ENCODE peak calls at places on chromosomes 3 and 15, in seven cellular contexts. One of them, this sample, is unnamed.

GRCh38 chr15:71201471-71201870 is 86.2 kb downstream of the THSD4 start:
- DNase-seq in heart left ventricle: peak; percentile 21
- DNase-seq in OCI-LY7: no peak
- DNase-seq in fibroblast of mammary gland: no peak
- DNase-seq in tibial nerve: no peak
- DNase-seq in cardiac muscle cell: peak; percentile 84
- DNase-seq in BE2C: peak; percentile 18
- DNase-seq in this sample: no peak

GRCh38 chr15:81196576-81197254 is at the start of gene IL16:
- DNase-seq in heart left ventricle: no peak
- DNase-seq in OCI-LY7: no peak
- DNase-seq in fibroblast of mammary gland: no peak
- DNase-seq in tibial nerve: no peak
- DNase-seq in cardiac muscle cell: no peak
- DNase-seq in BE2C: no peak
- DNase-seq in this sample: no peak

GRCh38 chr3:111339017-111339416 is 203.0 kb upstream of the CD96 start:
- DNase-seq in heart left ventricle: no peak
- DNase-seq in OCI-LY7: no peak
- DNase-seq in fibroblast of mammary gland: no peak
- DNase-seq in tibial nerve: no peak
- DNase-seq in cardiac muscle cell: no peak
- DNase-seq in BE2C: no peak
- DNase-seq in this sample: no peak

GRCh38 chr15:57619746-57620145 is 28.0 kb downstream of the MYZAP start:
- DNase-seq in heart left ventricle: no peak
- DNase-seq in OCI-LY7: no peak
- DNase-seq in fibroblast of mammary gland: no peak
- DNase-seq in tibial nerve: no peak
- DNase-seq in cardiac muscle cell: no peak
- DNase-seq in BE2C: no peak
- DNase-seq in this sample: no peak

GRCh38 chr3:114464548-114464947 is 170.7 kb downstream of the TIGIT start:
- DNase-seq in heart left ventricle: no peak
- DNase-seq in OCI-LY7: no peak
- DNase-seq in fibroblast of mammary gland: no peak
- DNase-seq in tibial nerve: no peak
- DNase-seq in cardiac muscle cell: no peak
- DNase-seq in BE2C: no peak
- DNase-seq in this sample: no peak

GRCh38 chr3:102063572-102063971 is 214.3 kb downstream of the NFKBIZ start:
- DNase-seq in heart left ventricle: no peak
- DNase-seq in OCI-LY7: no peak
- DNase-seq in fibroblast of mammary gland: no peak
- DNase-seq in tibial nerve: no peak
- DNase-seq in cardiac muscle cell: no peak
- DNase-seq in BE2C: no peak
- DNase-seq in this sample: no peak

GRCh38 chr3:132773071-132773619 is 50.9 kb upstream of the NPHP3 start:
- DNase-seq in heart left ventricle: no peak
- DNase-seq in OCI-LY7: no peak
- DNase-seq in fibroblast of mammary gland: peak; percentile 4
- DNase-seq in tibial nerve: no peak
- DNase-seq in cardiac muscle cell: no peak
- DNase-seq in BE2C: no peak
- DNase-seq in this sample: no peak

GRCh38 chr3:192817053-192817452 is 89.7 kb upstream of the FGF12 start:
- DNase-seq in heart left ventricle: no peak
- DNase-seq in OCI-LY7: no peak
- DNase-seq in fibroblast of mammary gland: peak; percentile 89
- DNase-seq in tibial nerve: no peak
- DNase-seq in cardiac muscle cell: no peak
- DNase-seq in BE2C: no peak
- DNase-seq in this sample: no peak

GRCh38 chr3:31531465-31531991 is 1.2 kb upstream of the STT3B start:
- DNase-seq in heart left ventricle: no peak
- DNase-seq in OCI-LY7: peak; percentile 36
- DNase-seq in fibroblast of mammary gland: peak; percentile 21
- DNase-seq in tibial nerve: no peak
- DNase-seq in cardiac muscle cell: peak; percentile 9
- DNase-seq in BE2C: no peak
- DNase-seq in this sample: no peak
- TF ChIP-seq CTCF in heart left ventricle: peak; percentile 16
- TF ChIP-seq CTCF in OCI-LY7: peak; percentile 52
- TF ChIP-seq CTCF in fibroblast of mammary gland: peak; percentile 23
- TF ChIP-seq CTCF in tibial nerve: no peak
- TF ChIP-seq CTCF in cardiac muscle cell: peak; percentile 36
- TF ChIP-seq CTCF in BE2C: peak; percentile 10
- TF ChIP-seq CTCF in this sample: peak; percentile 8

DNA sequence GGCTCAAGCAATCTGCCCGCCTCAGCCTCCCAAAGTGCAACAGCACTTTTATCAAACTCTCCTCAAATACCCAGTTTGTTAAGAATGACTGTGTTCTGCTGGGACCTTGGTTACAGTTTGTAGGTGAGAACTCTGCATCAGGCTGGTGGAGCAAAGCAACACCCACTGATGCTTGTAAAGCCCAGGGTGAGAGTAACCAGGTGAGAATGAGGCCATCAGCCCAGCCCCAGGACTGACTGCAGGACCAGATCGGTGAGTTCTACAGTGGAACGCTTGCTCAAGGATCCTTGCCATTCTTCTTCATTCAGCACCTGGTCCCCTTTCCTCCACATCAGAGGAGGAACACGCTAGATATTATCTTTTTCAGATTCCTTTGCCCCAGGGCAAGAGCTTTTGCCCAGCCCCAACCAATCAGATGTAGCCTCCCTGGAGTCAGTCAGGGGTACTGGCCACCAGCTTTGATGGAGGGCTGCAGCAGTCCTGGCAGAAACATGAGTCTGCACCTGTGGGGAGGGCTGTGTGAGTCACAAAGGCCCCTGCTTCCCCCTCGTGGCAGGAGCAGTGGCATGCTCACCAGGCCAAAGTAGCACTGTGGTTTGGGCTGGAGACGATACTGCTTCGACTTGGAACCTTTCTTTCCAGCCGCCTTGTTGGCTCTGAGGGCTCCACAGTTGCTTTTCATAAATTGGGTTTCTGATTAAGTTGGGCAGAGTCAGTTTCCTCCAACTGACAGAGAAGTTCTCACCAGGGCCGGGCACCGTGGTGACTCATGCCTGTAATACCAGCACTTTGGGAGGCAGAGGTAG is 3.5 kb upstream of the SHISA5 start:
- DNase-seq in heart left ventricle: peak; percentile 45
- DNase-seq in OCI-LY7: peak; percentile 78
- DNase-seq in fibroblast of mammary gland: peak; percentile 55
- DNase-seq in tibial nerve: peak; percentile 11
- DNase-seq in cardiac muscle cell: peak; percentile 58
- DNase-seq in BE2C: peak; percentile 76
- DNase-seq in this sample: peak; percentile 84
- TF ChIP-seq CTCF in heart left ventricle: peak; percentile 48
- TF ChIP-seq CTCF in OCI-LY7: peak; percentile 87
- TF ChIP-seq CTCF in fibroblast of mammary gland: peak; percentile 22
- TF ChIP-seq CTCF in tibial nerve: peak; percentile 49
- TF ChIP-seq CTCF in cardiac muscle cell: peak; percentile 43
- TF ChIP-seq CTCF in BE2C: peak; percentile 75
- TF ChIP-seq CTCF in this sample: peak; percentile 36

DNA sequence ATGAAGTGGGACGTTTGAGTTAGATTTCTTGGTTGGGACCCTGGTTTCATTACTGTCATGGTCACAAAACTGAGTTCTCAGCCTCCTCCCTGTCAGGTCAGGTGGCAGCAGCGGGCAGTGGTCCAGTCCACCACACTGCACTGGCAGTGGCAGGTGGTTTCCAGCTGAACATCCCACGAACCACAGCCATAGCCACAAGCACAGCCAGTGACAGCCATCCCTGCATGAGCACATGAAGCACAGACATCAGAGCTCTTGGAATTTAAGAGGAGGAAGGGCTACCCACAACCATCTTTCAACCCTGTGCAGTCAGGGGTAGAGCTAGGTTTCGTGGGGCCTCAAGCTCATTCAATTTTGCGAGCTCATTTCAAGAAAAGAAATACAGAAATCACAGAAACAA is 1.5 kb downstream of the RETNLB start:
- DNase-seq in heart left ventricle: no peak
- DNase-seq in OCI-LY7: no peak
- DNase-seq in fibroblast of mammary gland: no peak
- DNase-seq in tibial nerve: no peak
- DNase-seq in cardiac muscle cell: no peak
- DNase-seq in BE2C: no peak
- DNase-seq in this sample: no peak
- TF ChIP-seq CTCF in heart left ventricle: no peak
- TF ChIP-seq CTCF in OCI-LY7: no peak
- TF ChIP-seq CTCF in fibroblast of mammary gland: no peak
- TF ChIP-seq CTCF in tibial nerve: no peak
- TF ChIP-seq CTCF in cardiac muscle cell: no peak
- TF ChIP-seq CTCF in BE2C: no peak
- TF ChIP-seq CTCF in this sample: no peak

GRCh38 chr3:107933450-107933849 is 157.4 kb downstream of the CD47 start:
- DNase-seq in heart left ventricle: no peak
- DNase-seq in OCI-LY7: no peak
- DNase-seq in fibroblast of mammary gland: no peak
- DNase-seq in tibial nerve: no peak
- DNase-seq in cardiac muscle cell: no peak
- DNase-seq in BE2C: no peak
- DNase-seq in this sample: no peak

GRCh38 chr3:107928084-107928445 is 162.8 kb downstream of the CD47 start:
- DNase-seq in heart left ventricle: no peak
- DNase-seq in OCI-LY7: no peak
- DNase-seq in fibroblast of mammary gland: peak; percentile 59
- DNase-seq in tibial nerve: no peak
- DNase-seq in cardiac muscle cell: peak; percentile 11
- DNase-seq in BE2C: peak; percentile 11
- DNase-seq in this sample: peak; percentile 23

DNA sequence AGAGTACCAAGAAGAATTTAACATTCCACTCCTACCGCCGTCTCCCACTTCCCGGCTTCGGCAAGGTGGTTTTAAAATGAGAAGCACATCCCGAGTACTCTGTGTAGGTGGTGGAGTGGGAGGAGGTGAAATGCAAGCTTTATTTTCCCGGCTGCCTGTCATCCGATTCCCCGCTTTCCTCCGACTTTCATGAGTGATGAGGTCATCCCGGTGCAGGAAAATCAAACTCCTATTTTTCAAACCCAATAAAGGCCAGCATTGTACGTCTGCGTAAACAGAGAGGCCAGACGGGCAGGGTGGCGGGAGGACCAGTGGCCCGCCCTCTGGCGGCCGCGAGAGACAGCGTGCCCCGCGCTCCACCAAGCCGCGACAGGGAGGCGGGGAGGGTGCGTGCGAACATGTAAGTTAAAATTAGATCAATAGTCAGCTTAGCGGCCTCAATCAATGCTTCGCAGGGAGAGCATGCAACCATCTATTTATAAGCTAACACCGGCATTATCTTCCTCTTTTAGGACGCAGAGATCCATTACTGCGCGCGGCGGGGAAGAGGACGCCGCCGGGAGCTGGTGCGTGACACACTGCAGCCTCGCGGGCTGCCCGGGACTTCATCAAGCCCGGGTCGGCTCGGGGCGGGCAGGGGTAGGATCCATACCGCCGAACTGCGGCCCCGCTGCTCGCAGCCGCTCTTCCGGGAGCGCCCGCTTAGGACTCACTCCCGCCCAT is 163.3 kb downstream of the CD47 start:
- DNase-seq in heart left ventricle: peak; percentile 59
- DNase-seq in OCI-LY7: peak; percentile 6
- DNase-seq in fibroblast of mammary gland: peak; percentile 75
- DNase-seq in tibial nerve: peak; percentile 47
- DNase-seq in cardiac muscle cell: peak; percentile 76
- DNase-seq in BE2C: peak; percentile 81
- DNase-seq in this sample: peak; percentile 62
- TF ChIP-seq CTCF in heart left ventricle: peak; percentile 82
- TF ChIP-seq CTCF in OCI-LY7: peak; percentile 75
- TF ChIP-seq CTCF in fibroblast of mammary gland: peak; percentile 68
- TF ChIP-seq CTCF in tibial nerve: peak; percentile 93
- TF ChIP-seq CTCF in cardiac muscle cell: peak; percentile 97
- TF ChIP-seq CTCF in BE2C: peak; percentile 94
- TF ChIP-seq CTCF in this sample: peak; percentile 80

DNA sequence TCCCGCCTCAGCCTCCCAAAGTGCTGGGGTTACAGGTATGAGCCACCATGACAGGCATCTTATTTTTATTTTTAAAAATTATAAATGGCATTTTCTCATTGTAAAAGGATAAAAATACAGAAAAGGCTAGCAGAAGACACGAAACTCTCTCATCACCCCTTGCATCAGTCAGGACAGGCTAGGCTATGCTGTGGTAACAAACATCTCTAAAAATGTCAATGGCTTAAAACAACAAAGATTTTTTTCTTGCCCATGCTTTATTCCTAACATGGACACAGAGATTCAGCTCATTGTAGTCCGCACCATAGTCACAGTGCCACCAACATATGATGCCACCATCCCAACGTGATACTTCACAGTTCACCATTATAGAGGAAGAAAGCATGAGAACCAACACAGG is 34.0 kb upstream of the SEMA4B start:
- DNase-seq in heart left ventricle: no peak
- DNase-seq in OCI-LY7: no peak
- DNase-seq in fibroblast of mammary gland: no peak
- DNase-seq in tibial nerve: no peak
- DNase-seq in cardiac muscle cell: no peak
- DNase-seq in BE2C: no peak
- DNase-seq in this sample: no peak
- TF ChIP-seq CTCF in heart left ventricle: no peak
- TF ChIP-seq CTCF in OCI-LY7: no peak
- TF ChIP-seq CTCF in fibroblast of mammary gland: no peak
- TF ChIP-seq CTCF in tibial nerve: no peak
- TF ChIP-seq CTCF in cardiac muscle cell: no peak
- TF ChIP-seq CTCF in BE2C: no peak
- TF ChIP-seq CTCF in this sample: no peak

GRCh38 chr3:37912052-37912733 is 50.5 kb downstream of the CTDSPL start:
- DNase-seq in heart left ventricle: no peak
- DNase-seq in OCI-LY7: peak; percentile 28
- DNase-seq in fibroblast of mammary gland: no peak
- DNase-seq in tibial nerve: no peak
- DNase-seq in cardiac muscle cell: no peak
- DNase-seq in BE2C: no peak
- DNase-seq in this sample: peak; percentile 15
- TF ChIP-seq CTCF in heart left ventricle: no peak
- TF ChIP-seq CTCF in OCI-LY7: peak; percentile 75
- TF ChIP-seq CTCF in fibroblast of mammary gland: no peak
- TF ChIP-seq CTCF in tibial nerve: no peak
- TF ChIP-seq CTCF in cardiac muscle cell: peak; percentile 6
- TF ChIP-seq CTCF in BE2C: no peak
- TF ChIP-seq CTCF in this sample: no peak

GRCh38 chr3:64166584-64167155 is 58.6 kb downstream of the PRICKLE2 start:
- DNase-seq in heart left ventricle: no peak
- DNase-seq in OCI-LY7: no peak
- DNase-seq in fibroblast of mammary gland: no peak
- DNase-seq in tibial nerve: no peak
- DNase-seq in cardiac muscle cell: peak; percentile 21
- DNase-seq in BE2C: peak; percentile 31
- DNase-seq in this sample: no peak
- TF ChIP-seq CTCF in heart left ventricle: no peak
- TF ChIP-seq CTCF in OCI-LY7: no peak
- TF ChIP-seq CTCF in fibroblast of mammary gland: peak; percentile 38
- TF ChIP-seq CTCF in tibial nerve: no peak
- TF ChIP-seq CTCF in cardiac muscle cell: peak; percentile 35
- TF ChIP-seq CTCF in BE2C: peak; percentile 72
- TF ChIP-seq CTCF in this sample: no peak

DNA sequence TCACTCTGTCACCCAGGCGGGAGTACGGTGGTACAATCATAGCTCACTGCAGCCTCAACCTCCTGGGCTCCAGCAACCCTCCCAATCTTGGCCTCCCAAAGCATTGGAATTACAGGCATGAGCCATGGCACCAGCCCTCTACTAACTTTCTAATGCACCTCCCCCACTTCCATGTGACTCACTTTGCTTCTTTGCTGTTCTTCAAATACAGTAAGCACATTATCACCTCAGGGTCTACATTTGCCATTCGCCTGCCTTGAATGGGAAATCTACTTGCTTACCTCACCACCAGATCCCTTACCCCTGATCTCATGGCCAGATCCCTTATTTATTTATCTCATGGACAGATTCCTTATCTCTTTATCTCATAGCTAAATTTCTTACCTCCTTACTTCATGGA is 235.3 kb downstream of the KCNMB2 start:
- DNase-seq in heart left ventricle: no peak
- DNase-seq in OCI-LY7: no peak
- DNase-seq in fibroblast of mammary gland: no peak
- DNase-seq in tibial nerve: no peak
- DNase-seq in cardiac muscle cell: no peak
- DNase-seq in BE2C: no peak
- DNase-seq in this sample: no peak
- TF ChIP-seq CTCF in heart left ventricle: no peak
- TF ChIP-seq CTCF in OCI-LY7: no peak
- TF ChIP-seq CTCF in fibroblast of mammary gland: no peak
- TF ChIP-seq CTCF in tibial nerve: no peak
- TF ChIP-seq CTCF in cardiac muscle cell: no peak
- TF ChIP-seq CTCF in BE2C: no peak
- TF ChIP-seq CTCF in this sample: no peak